ENCODE peak calls at places on chromosomes 12 and 14, in six cellular contexts. E is GM23248; N is neural progenitor cell; I is SK-N-SH; V is cardiac muscle cell; U is CD8-positive, alpha-beta T cell. X is an unnamed sample.

GRCh38 chr14:87628129-87628528 is 364.9 kb downstream of the GALC start:
- DNase-seq in E (peak; percentile 52), V (peak; percentile 27), U (no peak), I (no peak), N (peak; percentile 90), X (peak; percentile 58)

GRCh38 chr12:6360578-6361490 is 14.5 kb downstream of the SCNN1A start:
- DNase-seq in E (no peak), N (no peak), V (no peak), U (no peak), I (no peak), X (no peak)

GRCh38 chr12:14454098-14454907 is 88.8 kb downstream of the ATF7IP start:
- DNase-seq in U (no peak), E (peak; percentile 45), I (peak; percentile 26), V (peak; percentile 62), N (peak; percentile 76), X (peak; percentile 35)

GRCh38 chr14:102195446-102195845 is 55.7 kb downstream of the WDR20 start:
- DNase-seq in U (no peak), I (no peak), N (no peak), V (peak; percentile 21), E (no peak), X (no peak)

GRCh38 chr14:93962701-93963601 is 13.4 kb downstream of the ASB2 start:
- DNase-seq in V (no peak), U (peak; percentile 46), N (no peak), E (no peak), I (no peak), X (peak; percentile 41)

GRCh38 chr14:68891851-68892660 is 87.0 kb downstream of the ACTN1 start:
- DNase-seq in E (peak; percentile 71), V (peak; percentile 25), N (no peak), I (no peak), U (no peak), X (no peak)

GRCh38 chr12:105317942-105318614 is 12.4 kb upstream of the C12orf75 start:
- DNase-seq in N (no peak), U (no peak), I (no peak), E (peak; percentile 83), V (no peak), X (no peak)

GRCh38 chr12:123363385-123363742 is 1.3 kb downstream of the SBNO1 start:
- DNase-seq in N (no peak), V (no peak), U (no peak), I (peak; percentile 31), E (peak; percentile 61), X (no peak)

GRCh38 chr12:58774731-58775130 is 145.6 kb downstream of the LRIG3 start:
- DNase-seq in N (no peak), E (no peak), I (no peak), V (no peak), U (no peak), X (no peak)

GRCh38 chr12:125137776-125138344 is 72.6 kb downstream of the AACS start:
- DNase-seq in U (no peak), V (no peak), N (no peak), E (no peak), I (no peak), X (no peak)
- H3K27ac ChIP-seq in U (no peak overlapping the region), V (no peak overlapping the region), N (no peak overlapping the region), E (no peak overlapping the region), I (no peak overlapping the region), X (no peak overlapping the region)

GRCh38 chr12:46368684-46369083 is 3.9 kb downstream of the SLC38A2 start:
- DNase-seq in V (peak; percentile 40), E (no peak), U (no peak), N (no peak), I (no peak), X (no peak)
- H3K4me1 ChIP-seq in V (peaks cover 31% of the 10 kb centered on the region), E (peaks cover 27% of the 10 kb centered on the region), U (peaks cover 64% of the 10 kb centered on the region), N (peaks cover 30% of the 10 kb centered on the region), I (peaks cover 15% of the 10 kb centered on the region), X (peaks cover 53% of the 10 kb centered on the region)

DNA sequence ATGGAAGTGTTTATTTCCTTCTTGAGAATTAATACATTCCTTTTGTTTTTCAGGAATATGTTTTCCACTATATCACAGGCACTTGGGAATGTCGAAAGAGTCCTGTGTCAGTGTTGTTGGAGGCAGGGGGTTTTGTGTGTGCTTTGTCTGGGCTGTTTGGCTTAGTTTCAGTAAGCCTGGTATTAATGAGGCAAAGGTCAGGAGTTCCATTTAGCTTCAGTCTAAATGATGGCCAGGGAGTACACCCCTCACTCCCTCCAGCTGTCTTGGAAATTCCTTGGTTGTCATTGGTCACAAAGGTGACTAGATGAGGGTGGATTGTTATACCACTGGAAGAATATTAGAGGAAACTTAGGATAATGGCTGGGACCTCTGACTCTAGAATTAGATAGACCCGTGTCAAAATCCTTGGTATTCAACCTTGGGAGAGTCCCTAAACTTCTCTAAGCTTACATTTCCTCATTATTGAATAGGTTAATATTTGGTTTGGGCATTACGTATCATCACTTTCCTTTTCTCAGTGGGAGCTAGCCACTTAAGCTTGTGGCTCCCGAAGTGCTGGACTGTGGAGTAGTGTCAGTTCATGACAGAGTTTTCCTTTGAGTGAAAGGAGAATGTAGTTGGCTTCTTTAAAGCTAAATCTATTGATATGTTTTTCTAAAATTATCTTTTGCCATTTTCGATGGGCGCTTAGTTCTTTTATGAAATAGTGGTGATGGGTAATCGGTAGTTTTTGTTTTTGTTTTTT is 5.2 kb downstream of the FRS2 start:
- DNase-seq in V (peak; percentile 72), E (peak; percentile 58), N (peak; percentile 88), U (no peak), I (peak; percentile 8), X (peak; percentile 64)
- H3K27ac ChIP-seq in V (peak overlapping the region; percentile 78), E (peak overlapping the region; percentile 57), N (peak overlapping the region; percentile 89), U (no peak overlapping the region), I (no peak overlapping the region), X (no peak overlapping the region)

GRCh38 chr14:53716521-53716920 is 240.1 kb downstream of the BMP4 start:
- DNase-seq in E (no peak), I (no peak), U (no peak), V (no peak), N (no peak), X (no peak)
- H3K4me1 ChIP-seq in E (no peaks in the 10 kb centered on the region), I (no peaks in the 10 kb centered on the region), U (no peaks in the 10 kb centered on the region), V (peaks cover 6% of the 10 kb centered on the region), N (no peaks in the 10 kb centered on the region), X (peaks cover 10% of the 10 kb centered on the region)

DNA sequence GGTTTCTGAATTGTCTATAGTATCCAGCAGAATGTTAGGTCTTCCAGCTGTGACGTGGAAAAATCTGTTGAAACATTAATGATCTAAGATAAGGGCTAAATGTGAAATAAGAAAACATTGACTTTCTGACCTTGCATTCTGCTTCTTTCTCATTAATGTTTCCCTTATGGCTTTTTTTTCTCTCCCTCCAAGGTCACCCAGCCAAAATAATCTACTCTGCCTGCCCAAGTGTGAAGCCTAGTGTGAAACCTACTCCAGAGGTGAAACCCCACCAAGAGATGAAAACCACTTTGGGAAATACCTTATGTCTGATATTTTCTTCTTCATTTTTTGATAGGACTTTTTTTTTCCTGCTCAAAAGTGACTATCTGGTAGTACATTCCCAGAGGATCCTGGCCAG is 108.0 kb downstream of the SSPN start:
- DNase-seq in U (no peak), I (no peak), E (no peak), V (no peak), N (no peak), X (no peak)
- H3K27ac ChIP-seq in U (no peak overlapping the region), I (no peak overlapping the region), E (no peak overlapping the region), V (no peak overlapping the region), N (no peak overlapping the region), X (no peak overlapping the region)

DNA sequence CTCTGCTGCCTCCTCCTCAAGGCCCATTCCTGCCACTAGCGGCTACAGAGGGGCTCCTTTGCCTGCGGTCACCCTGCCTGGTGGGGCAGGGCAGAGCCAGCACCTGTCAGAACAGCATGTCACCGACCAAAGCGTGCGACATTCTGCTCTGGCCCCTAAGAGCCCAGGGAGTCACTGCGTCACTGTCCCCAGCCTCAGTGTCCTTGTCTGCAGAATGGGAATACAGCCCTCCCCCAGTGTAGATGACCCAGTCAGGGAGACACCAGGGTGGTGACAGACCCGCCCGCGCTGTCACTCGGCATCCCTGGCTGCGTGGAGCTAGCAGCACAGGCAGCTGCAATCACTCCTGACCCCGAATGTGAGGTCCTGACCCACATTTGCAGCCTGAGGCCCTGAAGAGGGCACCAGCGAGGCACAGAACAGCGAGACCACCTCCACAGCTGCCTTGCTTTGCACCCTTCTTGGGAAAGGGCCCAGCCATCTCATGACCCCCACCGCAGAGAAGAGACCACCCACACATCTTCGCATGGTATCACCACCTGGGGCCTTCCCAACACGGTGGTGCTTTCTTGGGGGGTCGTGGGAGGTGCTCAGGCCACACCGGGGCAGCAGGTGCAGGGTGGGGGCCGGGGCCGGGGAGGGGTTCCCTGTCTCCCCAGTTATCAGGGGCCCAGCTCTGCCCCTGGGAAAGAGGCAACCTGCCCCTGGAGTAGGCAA is 2.5 kb downstream of the AHNAK2 start:
- DNase-seq in V (no peak), U (no peak), I (peak; percentile 62), E (no peak), N (peak; percentile 71), X (peak; percentile 35)
- H3K4me1 ChIP-seq in V (peaks cover 4% of the 10 kb centered on the region), U (peaks cover 8% of the 10 kb centered on the region), I (peaks cover 60% of the 10 kb centered on the region), E (peaks cover 32% of the 10 kb centered on the region), N (peaks cover 20% of the 10 kb centered on the region), X (peaks cover 34% of the 10 kb centered on the region)